ENCODE peak calls at places on chromosomes 2 and 18, in four cellular contexts. D, X, R and C are unnamed samples.
A peak's percentile ranks its signal among the peaks of the same experiment; 100 is the strongest.

GRCh38 chr2:162029287-162029901 is 44.6 kb downstream of the DPP4 start:
- DNase-seq in D (no peak), X (no peak), R (no peak), C (peak; percentile 43)

GRCh38 chr2:25981596-25982272 is 563 bp downstream of the KIF3C start:
- DNase-seq in D (peak; percentile 38), X (peak; percentile 67), R (no peak), C (no peak)

GRCh38 chr2:130852521-130853115 is 15.9 kb downstream of the ARHGEF4 start:
- DNase-seq in D (no peak), X (no peak), R (no peak), C (no peak)

GRCh38 chr2:105114551-105114950 is 76.7 kb downstream of the MRPS9 start:
- DNase-seq in D (peak; percentile 61), X (peak; percentile 70), R (no peak), C (peak; percentile 70)

GRCh38 chr2:164840458-164840929 is 1.1 kb downstream of the COBLL1 start:
- DNase-seq in D (peak; percentile 13), X (no peak), R (no peak), C (peak; percentile 91)

GRCh38 chr2:10326707-10327594 is 24.2 kb downstream of the HPCAL1 start:
- DNase-seq in D (no peak), X (no peak), R (no peak), C (peak; percentile 74)

GRCh38 chr2:74690571-74690970 is 36.5 kb downstream of the SEMA4F start:
- DNase-seq in D (peak; percentile 61), X (peak; percentile 27), R (peak; percentile 28), C (peak; percentile 64)

GRCh38 chr2:18626256-18626668 is 36.9 kb upstream of the NT5C1B start:
- DNase-seq in D (no peak), X (no peak), R (no peak), C (no peak)

GRCh38 chr2:158745067-158745865 is 49.9 kb upstream of the DAPL1 start:
- DNase-seq in D (peak; percentile 41), X (no peak), R (no peak), C (peak; percentile 64)

GRCh38 chr18:5294618-5295230 is 802 bp downstream of the ZBTB14 start:
- DNase-seq in D (no peak), X (peak; percentile 13), R (no peak), C (peak; percentile 27)

GRCh38 chr2:220460257-220460985 is 833.0 kb downstream of the SLC4A3 start:
- DNase-seq in D (peak; percentile 13), X (no peak), R (no peak), C (no peak)

GRCh38 chr18:48228301-48228715 is 180.9 kb downstream of the ZBTB7C start:
- DNase-seq in D (no peak), X (no peak), R (no peak), C (no peak)

GRCh38 chr18:45658756-45659155 is 43.5 kb downstream of the SLC14A2 start:
- DNase-seq in D (no peak), X (no peak), R (no peak), C (no peak)

GRCh38 chr18:79637921-79638855 is 41.4 kb upstream of the CTDP1 start:
- DNase-seq in D (no peak), X (no peak), R (no peak), C (no peak)

GRCh38 chr2:63049291-63050185 is 1.1 kb upstream of the OTX1 start:
- DNase-seq in D (peak; percentile 24), X (no peak), R (no peak), C (no peak)

GRCh38 chr2:19120941-19121750 is 237.3 kb downstream of the OSR1 start:
- DNase-seq in D (no peak), X (no peak), R (no peak), C (peak; percentile 26)

GRCh38 chr2:233905945-233906344 is 11.2 kb upstream of the TRPM8 start:
- DNase-seq in D (no peak), X (no peak), R (no peak), C (no peak)

GRCh38 chr2:190980630-190981214 is 33.2 kb downstream of the STAT1 start:
- DNase-seq in D (no peak), X (no peak), R (no peak), C (no peak)

GRCh38 chr2:152028182-152028862 is 70.5 kb downstream of the CACNB4 start:
- DNase-seq in D (no peak), X (no peak), R (no peak), C (no peak)

GRCh38 chr2:63984606-63985359 is 34.4 kb downstream of the VPS54 start:
- DNase-seq in D (no peak), X (no peak), R (no peak), C (peak; percentile 94)

GRCh38 chr2:215870088-215870490 is 143.3 kb downstream of the MREG start:
- DNase-seq in D (no peak), X (no peak), R (no peak), C (no peak)

GRCh38 chr2:144331652-144332355 is 188.1 kb downstream of the ZEB2 start:
- DNase-seq in D (no peak), X (peak; percentile 58), R (no peak), C (no peak)

GRCh38 chr2:9897331-9897737 is 54.1 kb downstream of the TAF1B start:
- DNase-seq in D (no peak), X (no peak), R (peak; percentile 19), C (no peak)

GRCh38 chr2:195486987-195487644 is 169.9 kb upstream of the SLC39A10 start:
- DNase-seq in D (no peak), X (peak; percentile 58), R (no peak), C (no peak)

GRCh38 chr18:50218432-50219197 is 23.7 kb upstream of the MYO5B start:
- DNase-seq in D (peak; percentile 36), X (no peak), R (peak; percentile 21), C (peak; percentile 45)

GRCh38 chr2:4930704-4931103 is 761.5 kb upstream of the SOX11 start:
- DNase-seq in D (no peak), X (no peak), R (no peak), C (no peak)

GRCh38 chr2:217798743-217799552 is 203.8 kb downstream of the TNS1 start:
- DNase-seq in D (no peak), X (no peak), R (no peak), C (no peak)

GRCh38 chr2:217799553-217800432 is 203.0 kb downstream of the TNS1 start:
- DNase-seq in D (no peak), X (no peak), R (no peak), C (no peak)

GRCh38 chr2:217797661-217798069 is 205.1 kb downstream of the TNS1 start:
- DNase-seq in D (no peak), X (peak; percentile 32), R (no peak), C (no peak)

GRCh38 chr2:217797170-217797569 is 205.6 kb downstream of the TNS1 start:
- DNase-seq in D (no peak), X (peak; percentile 44), R (no peak), C (no peak)

DNA sequence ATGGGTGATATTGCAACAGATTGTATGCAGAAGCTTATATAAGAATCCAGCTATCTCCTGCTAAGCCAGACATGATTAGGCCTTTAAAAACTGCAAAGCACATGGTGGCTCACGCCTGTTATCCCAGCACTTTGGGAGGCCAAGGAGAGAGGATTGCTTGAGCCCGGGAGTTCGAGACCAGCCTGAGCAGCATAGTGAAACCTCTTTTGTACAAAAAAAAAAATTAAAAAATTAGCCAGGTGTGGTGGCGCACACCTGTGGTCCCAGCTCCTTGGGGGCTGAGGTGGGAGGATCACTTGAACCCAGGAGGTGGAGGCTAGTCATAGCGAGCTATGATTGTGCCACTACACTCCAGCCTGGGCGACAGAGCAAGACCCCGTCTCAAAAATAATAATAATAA is 204.6 kb downstream of the TNS1 start:
- DNase-seq in D (no peak), X (no peak), R (no peak), C (no peak)
- TF ChIP-seq FOXK2 in D (no peak), X (no peak), R (no peak), C (no peak)

GRCh38 chr2:28894470-28895188 is at the start of gene WDR43:
- DNase-seq in D (peak; percentile 97), X (peak; percentile 94), R (peak; percentile 94), C (peak; percentile 99)

GRCh38 chr2:28898048-28898447 is 3.6 kb downstream of the WDR43 start:
- DNase-seq in D (no peak), X (no peak), R (no peak), C (no peak)

GRCh38 chr2:28895189-28895893 is 874 bp downstream of the WDR43 start:
- DNase-seq in D (peak; percentile 35), X (no peak), R (no peak), C (peak; percentile 54)

GRCh38 chr2:28893488-28893887 is 979 bp upstream of the WDR43 start:
- DNase-seq in D (no peak), X (no peak), R (no peak), C (no peak)

DNA sequence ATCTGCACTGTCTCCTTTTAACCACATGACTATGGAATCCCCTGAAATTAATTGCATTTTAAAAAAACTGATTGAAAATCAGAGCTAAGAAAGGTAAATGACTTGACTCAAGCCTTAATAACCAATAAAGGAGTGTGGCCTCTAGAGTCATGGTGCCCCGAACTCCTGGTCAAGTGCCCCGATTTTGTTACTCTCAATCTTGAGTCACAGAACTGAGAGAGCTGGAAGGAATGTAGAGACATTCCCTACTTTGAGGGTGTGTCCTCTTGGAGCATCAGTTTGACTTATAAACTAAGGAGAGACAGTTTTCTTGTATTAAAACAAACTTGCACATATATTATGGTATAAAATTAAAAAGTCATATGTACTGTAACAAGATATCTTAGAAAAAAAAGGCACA is 2.4 kb downstream of the WDR43 start:
- DNase-seq in D (no peak), X (no peak), R (no peak), C (no peak)
- TF ChIP-seq FOXK2 in D (no peak), X (no peak), R (no peak), C (no peak)

DNA sequence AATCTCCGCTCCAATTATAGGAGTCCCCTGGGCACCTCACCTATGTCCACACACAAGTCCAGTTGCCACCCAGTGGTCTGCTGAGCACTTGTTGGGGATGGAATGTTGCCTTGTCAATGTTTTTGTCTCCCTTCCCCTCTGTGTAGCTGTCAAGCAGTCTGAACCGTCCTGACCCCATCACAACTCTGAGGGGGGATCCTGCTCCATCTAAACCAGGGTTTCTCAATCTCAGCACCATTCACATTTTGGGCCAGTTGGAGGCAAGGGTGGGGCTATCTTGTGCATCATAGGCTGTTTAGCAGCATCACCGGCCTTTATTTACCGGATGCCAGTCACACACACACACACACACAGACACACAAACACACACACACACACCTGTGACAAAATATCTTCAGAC is 53.0 kb downstream of the CYP26B1 start:
- DNase-seq in D (no peak), X (no peak), R (no peak), C (no peak)
- TF ChIP-seq FOXK2 in D (no peak), X (no peak), R (no peak), C (no peak)

GRCh38 chr18:53687002-53687401 is 537.5 kb downstream of the MBD2 start:
- DNase-seq in D (no peak), X (no peak), R (no peak), C (no peak)

DNA sequence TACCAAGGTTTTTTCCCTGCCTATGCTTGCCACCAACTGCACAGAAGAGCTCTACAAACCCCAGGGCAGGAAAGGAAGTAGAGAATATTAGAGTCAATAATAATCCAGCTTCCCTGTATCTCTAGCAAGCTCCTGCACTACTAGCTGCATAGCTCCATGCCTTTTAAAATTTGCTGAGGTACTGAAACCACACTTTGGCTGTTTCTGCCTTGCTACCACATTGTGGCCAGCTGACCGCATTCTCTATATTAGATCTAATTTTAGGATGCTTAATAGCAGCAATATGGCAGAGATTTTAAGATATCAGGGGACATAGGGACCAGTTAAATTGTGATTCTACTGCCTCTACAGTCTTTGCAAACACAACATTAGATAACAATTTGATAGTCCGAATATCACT is 534.6 kb downstream of the MBD2 start:
- DNase-seq in D (no peak), X (no peak), R (no peak), C (no peak)
- TF ChIP-seq FOXK2 in D (no peak), X (no peak), R (no peak), C (no peak)